ENCODE peak calls at places on chromosome 11, in eight cellular contexts. Y is Karpas-422, T is SK-N-SH, U is PC-3, R is MM.1S, Z is hepatocyte, Q is HCT116, H is OCI-LY7. V is an unnamed sample.

GRCh38 chr11:94897330-94897768 is 76.0 kb downstream of the CWC15 start:
- DNase-seq in Y (peak; percentile 89), T (peak; percentile 63), U (peak; percentile 78), R (peak; percentile 44), Z (peak; percentile 66), Q (peak; percentile 47), H (peak; percentile 36), V (peak; percentile 56)

GRCh38 chr11:129846508-129847335 is 31.1 kb downstream of the TMEM45B start:
- DNase-seq in Y (no peak), T (no peak), U (peak; percentile 99), R (peak; percentile 89), Z (peak; percentile 63), Q (no peak), H (peak; percentile 11), V (peak; percentile 95)

GRCh38 chr11:67416416-67417335 is 1.2 kb downstream of the CARNS1 start:
- DNase-seq in Y (peak; percentile 66), T (no peak), U (peak; percentile 34), R (no peak), Z (peak; percentile 49), Q (no peak), H (no peak), V (peak; percentile 37)

GRCh38 chr11:8011981-8012444 is 24.9 kb downstream of the EIF3F start:
- DNase-seq in Y (no peak), T (no peak), U (peak; percentile 48), R (no peak), Z (peak; percentile 42), Q (no peak), H (no peak), V (peak; percentile 95)

GRCh38 chr11:72773291-72773690 is 20.6 kb downstream of the STARD10 start:
- DNase-seq in Y (no peak), T (peak; percentile 87), U (peak; percentile 44), R (no peak), Z (peak; percentile 82), Q (no peak), H (no peak), V (peak; percentile 96)

GRCh38 chr11:130829801-130830562 is 86.3 kb downstream of the SNX19 start:
- DNase-seq in Y (no peak), T (no peak), U (no peak), R (no peak), Z (no peak), Q (no peak), H (no peak), V (no peak)

GRCh38 chr11:43268786-43269185 is 43.0 kb upstream of the API5 start:
- DNase-seq in Y (no peak), T (peak; percentile 21), U (no peak), R (no peak), Z (no peak), Q (no peak), H (no peak), V (no peak)

GRCh38 chr11:102172127-102172848 is 62.0 kb downstream of the YAP1 start:
- DNase-seq in Y (no peak), T (no peak), U (peak; percentile 64), R (no peak), Z (no peak), Q (no peak), H (no peak), V (peak; percentile 86)

GRCh38 chr11:31882951-31883392 is 71.8 kb upstream of the PAX6 start:
- DNase-seq in Y (no peak), T (no peak), U (peak; percentile 32), R (no peak), Z (no peak), Q (no peak), H (no peak), V (peak; percentile 12)

GRCh38 chr11:75938543-75938942 is 123.5 kb downstream of the UVRAG start:
- DNase-seq in Y (no peak), T (no peak), U (peak; percentile 17), R (no peak), Z (no peak), Q (no peak), H (no peak), V (peak; percentile 68)

GRCh38 chr11:67484847-67485311 is 2.1 kb downstream of the AIP start:
- DNase-seq in Y (peak; percentile 93), T (no peak), U (no peak), R (no peak), Z (no peak), Q (no peak), H (peak; percentile 85), V (no peak)

GRCh38 chr11:119361961-119362725 is 15.6 kb upstream of the MFRP start:
- DNase-seq in Y (no peak), T (no peak), U (no peak), R (no peak), Z (no peak), Q (no peak), H (peak; percentile 32), V (no peak)

GRCh38 chr11:113528982-113529381 is 53.8 kb upstream of the DRD2 start:
- DNase-seq in Y (no peak), T (no peak), U (no peak), R (no peak), Z (no peak), Q (no peak), H (no peak), V (peak; percentile 20)

GRCh38 chr11:123577081-123577598 is 77.3 kb downstream of the SCN3B start:
- DNase-seq in Y (peak; percentile 80), T (peak; percentile 91), U (peak; percentile 77), R (peak; percentile 56), Z (peak; percentile 79), Q (peak; percentile 15), H (peak; percentile 37), V (peak; percentile 81)

GRCh38 chr11:35791088-35791958 is 128.7 kb downstream of the TRIM44 start:
- DNase-seq in Y (no peak), T (peak; percentile 45), U (no peak), R (no peak), Z (no peak), Q (no peak), H (no peak), V (no peak)

GRCh38 chr11:84580338-84580737 is 1046.8 kb downstream of the DLG2 start:
- DNase-seq in Y (no peak), T (no peak), U (no peak), R (no peak), Z (no peak), Q (no peak), H (no peak), V (no peak)

GRCh38 chr11:15816270-15816871 is 540.0 kb downstream of the SOX6 start:
- DNase-seq in Y (no peak), T (no peak), U (peak; percentile 15), R (no peak), Z (peak; percentile 24), Q (no peak), H (no peak), V (peak; percentile 74)

GRCh38 chr11:119618208-119618909 is 110.6 kb downstream of the NECTIN1 start:
- DNase-seq in Y (no peak), T (no peak), U (no peak), R (no peak), Z (no peak), Q (no peak), H (no peak), V (no peak)

GRCh38 chr11:93567406-93567819 is 24.2 kb upstream of the SMCO4 start:
- DNase-seq in Y (no peak), T (no peak), U (peak; percentile 67), R (no peak), Z (no peak), Q (no peak), H (no peak), V (peak; percentile 35)

GRCh38 chr11:32939046-32939445 is 46.4 kb downstream of the QSER1 start:
- DNase-seq in Y (no peak), T (no peak), U (no peak), R (peak; percentile 30), Z (no peak), Q (no peak), H (no peak), V (no peak)

GRCh38 chr11:98069861-98070260 is 950.9 kb upstream of the CNTN5 start:
- DNase-seq in Y (no peak), T (no peak), U (no peak), R (no peak), Z (no peak), Q (no peak), H (no peak), V (no peak)

GRCh38 chr11:125552927-125553326 is 16.4 kb upstream of the EI24 start:
- DNase-seq in Y (no peak), T (no peak), U (no peak), R (no peak), Z (no peak), Q (no peak), H (no peak), V (no peak)

DNA sequence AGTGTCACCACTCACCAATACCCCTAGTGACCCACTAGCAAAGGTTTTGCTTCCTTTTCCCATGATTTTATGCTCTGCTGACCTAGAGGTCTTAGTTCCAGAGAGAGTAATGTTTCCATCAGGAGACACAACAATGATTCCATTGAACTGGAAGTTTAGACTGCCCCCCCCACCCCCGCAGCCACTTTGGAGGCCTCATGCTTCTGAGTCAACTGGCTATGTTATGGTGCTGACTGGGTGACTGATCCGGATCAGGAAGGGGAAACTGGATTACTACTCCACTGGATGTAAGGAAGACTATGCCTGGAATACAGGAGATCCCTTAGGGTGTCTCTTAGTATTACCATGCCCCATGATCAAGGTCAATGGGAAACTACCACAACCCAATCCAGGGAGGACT is 633.6 kb downstream of the OPCML start:
- DNase-seq in Y (no peak), T (no peak), U (no peak), R (no peak), Z (no peak), Q (no peak), H (no peak), V (no peak)
- H3K9me2 ChIP-seq in Y (no peaks in the 10 kb centered on the region), T (no peaks in the 10 kb centered on the region), U (no peaks in the 10 kb centered on the region), R (no peaks in the 10 kb centered on the region), Z (no peaks in the 10 kb centered on the region), Q (no peaks in the 10 kb centered on the region), H (no peaks in the 10 kb centered on the region), V (no peaks in the 10 kb centered on the region)

GRCh38 chr11:132898021-132898420 is 634.3 kb downstream of the OPCML start:
- DNase-seq in Y (no peak), T (no peak), U (no peak), R (no peak), Z (no peak), Q (no peak), H (no peak), V (no peak)
- H3K9me2 ChIP-seq in Y (no peaks in the 10 kb centered on the region), T (no peaks in the 10 kb centered on the region), U (no peaks in the 10 kb centered on the region), R (no peaks in the 10 kb centered on the region), Z (no peaks in the 10 kb centered on the region), Q (no peaks in the 10 kb centered on the region), H (no peaks in the 10 kb centered on the region), V (no peaks in the 10 kb centered on the region)

DNA sequence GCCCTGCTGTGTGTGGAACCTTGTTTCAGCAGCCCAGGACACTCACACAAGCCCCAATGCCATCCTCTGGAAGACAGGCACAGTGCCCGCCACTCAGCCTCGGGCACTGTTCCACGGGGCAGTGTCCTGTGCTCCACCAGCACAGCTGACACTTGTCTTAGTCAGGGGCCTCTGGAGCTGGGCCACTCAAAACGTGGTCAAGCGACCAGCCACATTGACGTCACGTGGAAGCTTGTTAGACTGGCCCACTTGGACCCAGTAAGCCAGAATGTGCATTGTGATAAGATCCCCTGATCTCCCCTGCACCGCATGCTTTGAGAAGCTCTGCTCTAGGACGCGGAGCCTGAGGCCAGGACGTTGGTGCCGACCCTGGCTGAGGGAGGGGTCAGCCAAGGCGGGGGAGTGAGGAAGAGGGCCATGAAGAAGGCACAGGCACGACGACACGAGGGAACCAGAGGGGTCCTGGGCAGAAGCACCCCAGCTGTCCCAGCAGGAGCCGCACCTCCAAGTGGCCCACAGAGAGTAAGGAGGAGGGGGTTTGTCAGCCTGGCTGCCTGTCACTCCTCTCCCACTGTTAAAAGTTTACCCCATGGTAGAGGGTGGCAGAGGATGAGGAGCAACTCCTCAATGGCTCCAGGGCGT is 64.6 kb downstream of the LINC01488 start:
- DNase-seq in Y (no peak), T (no peak), U (no peak), R (no peak), Z (peak; percentile 2), Q (no peak), H (no peak), V (no peak)
- H3K9me2 ChIP-seq in Y (no peaks in the 10 kb centered on the region), T (no peaks in the 10 kb centered on the region), U (no peaks in the 10 kb centered on the region), R (no peaks in the 10 kb centered on the region), Z (no peaks in the 10 kb centered on the region), Q (no peaks in the 10 kb centered on the region), H (no peaks in the 10 kb centered on the region), V (no peaks in the 10 kb centered on the region)

GRCh38 chr11:13227676-13228255 is 49.8 kb upstream of the BMAL1 start:
- DNase-seq in Y (no peak), T (no peak), U (no peak), R (no peak), Z (no peak), Q (no peak), H (no peak), V (no peak)
- H3K9me2 ChIP-seq in Y (no peaks in the 10 kb centered on the region), T (no peaks in the 10 kb centered on the region), U (no peaks in the 10 kb centered on the region), R (no peaks in the 10 kb centered on the region), Z (no peaks in the 10 kb centered on the region), Q (no peaks in the 10 kb centered on the region), H (no peaks in the 10 kb centered on the region), V (no peaks in the 10 kb centered on the region)